ENCODE peak calls at places on chromosomes 1 and 21, in nine cellular contexts. A, H, L, Y, Z, W, X, I and G are unnamed samples. For H3K4me1, the result is how much of the 10 kb centered on the place peaks cover.

GRCh38 chr1:117173711-117174110 is 37.0 kb downstream of the VTCN1 start:
- DNase-seq in L (no peak), I (no peak), X (no peak), Z (no peak), Y (no peak), A (no peak), H (no peak), W (no peak), G (no peak)

GRCh38 chr1:60825593-60825992 is 256.8 kb upstream of the NFIA start:
- DNase-seq in A (no peak), H (no peak), Z (no peak), L (peak), W (no peak), I (no peak), X (no peak), Y (no peak), G (no peak)

GRCh38 chr21:42716074-42716473 is 62.7 kb downstream of the PDE9A start:
- DNase-seq in X (no peak), I (no peak), L (no peak), Z (no peak), A (no peak), W (no peak), H (no peak), Y (no peak), G (no peak)

GRCh38 chr1:82931051-82931450 is 1067.9 kb downstream of the TTLL7 start:
- DNase-seq in X (no peak), H (no peak), A (no peak), Z (no peak), Y (no peak), W (peak), L (no peak), I (no peak), G (no peak)

GRCh38 chr1:111448482-111448917 is 556 bp downstream of the WDR77 start:
- DNase-seq in W (no peak), X (no peak), Y (peak), Z (no peak), A (no peak), H (no peak), L (no peak), I (no peak), G (no peak)

GRCh38 chr1:220511785-220512184 is 16.2 kb upstream of the MARK1 start:
- DNase-seq in Z (no peak), X (no peak), I (no peak), L (no peak), Y (no peak), W (no peak), H (peak), A (no peak), G (peak)

GRCh38 chr1:206890125-206890637 is 7.1 kb upstream of the IL24 start:
- DNase-seq in H (no peak), Z (no peak), A (no peak), I (no peak), Y (no peak), L (no peak), W (peak), X (no peak), G (no peak)

GRCh38 chr1:236280438-236281285 is 1.1 kb downstream of the ERO1B start:
- DNase-seq in W (no peak), Z (no peak), I (peak), H (no peak), L (no peak), Y (no peak), A (peak), X (no peak), G (no peak)

GRCh38 chr1:2492091-2492490 is 16.0 kb downstream of the PLCH2 start:
- DNase-seq in Z (no peak), X (no peak), H (no peak), L (no peak), I (no peak), Y (no peak), A (no peak), W (no peak), G (no peak)

GRCh38 chr21:45872471-45872870 is 109.1 kb upstream of the COL6A1 start:
- DNase-seq in A (peak), L (peak), H (no peak), X (no peak), W (no peak), Z (no peak), Y (no peak), I (no peak), G (no peak)

GRCh38 chr1:1082239-1083180 is 8.4 kb upstream of the RNF223 start:
- DNase-seq in X (no peak), Y (peak), H (peak), A (peak), W (no peak), I (peak), L (peak), Z (no peak), G (peak)

GRCh38 chr1:11960710-11961109 is 19.5 kb upstream of the MFN2 start:
- DNase-seq in I (no peak), X (no peak), W (no peak), H (peak), Z (no peak), L (no peak), A (peak), Y (no peak), G (no peak)

GRCh38 chr1:147641695-147642592 is 28.4 kb downstream of the ACP6 start:
- DNase-seq in L (no peak), Y (peak), W (peak), H (no peak), A (peak), I (peak), X (no peak), Z (peak), G (no peak)

GRCh38 chr1:2908081-2908480 is 106.6 kb upstream of the TTC34 start:
- DNase-seq in H (no peak), A (no peak), X (no peak), Y (no peak), Z (no peak), L (no peak), I (no peak), W (no peak), G (no peak)

GRCh38 chr1:153360592-153360991 is 2.9 kb downstream of the S100A9 start:
- DNase-seq in I (no peak), W (no peak), H (no peak), Y (no peak), A (no peak), X (no peak), L (peak), Z (no peak), G (no peak)
- H3K4me1 ChIP-seq in I (under half), W (under half), H (under half), Y (under half), A (under half), X (under half), L (under half), Z (under half), G (under half)

DNA sequence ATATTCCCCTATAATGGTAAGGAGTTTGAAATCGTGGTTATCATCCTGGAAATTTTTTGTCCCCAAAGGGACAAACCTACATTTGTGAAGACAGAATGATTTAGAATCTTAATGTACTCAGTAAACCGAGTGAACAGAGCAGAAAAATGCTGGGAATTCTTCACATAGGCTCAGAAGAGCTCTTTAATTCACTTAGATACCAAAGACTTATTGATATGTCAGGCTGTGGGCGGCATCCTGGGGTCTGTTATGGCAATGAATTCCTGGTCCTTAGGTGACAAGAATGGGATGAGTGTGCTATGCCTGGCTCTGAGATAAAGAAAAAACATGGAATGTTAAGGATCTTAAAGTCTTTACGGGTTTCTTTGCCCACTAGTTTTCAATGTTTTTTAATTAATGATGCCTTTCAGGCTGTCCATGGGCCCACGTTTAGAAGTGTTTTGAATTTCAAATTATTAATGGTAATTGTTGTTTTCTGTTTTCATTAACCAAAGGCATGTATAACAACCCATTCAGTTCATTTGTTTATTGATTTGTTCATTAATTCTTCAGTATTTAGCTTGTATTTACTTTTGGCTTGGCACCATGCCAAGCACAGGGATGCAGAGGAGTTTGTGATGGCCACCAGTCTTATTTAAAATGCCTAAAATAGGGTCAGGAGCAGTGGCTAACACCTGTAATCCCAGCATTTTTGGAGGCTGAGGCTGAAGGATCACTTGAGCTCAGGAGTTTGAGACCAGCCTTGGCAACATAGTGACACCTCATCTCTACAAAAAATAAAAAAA is 75.1 kb downstream of the ROR1 start:
- DNase-seq in Z (no peak), I (no peak), X (no peak), L (no peak), A (no peak), H (no peak), Y (no peak), W (no peak), G (no peak)
- H3K4me1 ChIP-seq in Z (under half), I (under half), X (under half), L (under half), A (under half), H (under half), Y (under half), W (under half), G (under half)

DNA sequence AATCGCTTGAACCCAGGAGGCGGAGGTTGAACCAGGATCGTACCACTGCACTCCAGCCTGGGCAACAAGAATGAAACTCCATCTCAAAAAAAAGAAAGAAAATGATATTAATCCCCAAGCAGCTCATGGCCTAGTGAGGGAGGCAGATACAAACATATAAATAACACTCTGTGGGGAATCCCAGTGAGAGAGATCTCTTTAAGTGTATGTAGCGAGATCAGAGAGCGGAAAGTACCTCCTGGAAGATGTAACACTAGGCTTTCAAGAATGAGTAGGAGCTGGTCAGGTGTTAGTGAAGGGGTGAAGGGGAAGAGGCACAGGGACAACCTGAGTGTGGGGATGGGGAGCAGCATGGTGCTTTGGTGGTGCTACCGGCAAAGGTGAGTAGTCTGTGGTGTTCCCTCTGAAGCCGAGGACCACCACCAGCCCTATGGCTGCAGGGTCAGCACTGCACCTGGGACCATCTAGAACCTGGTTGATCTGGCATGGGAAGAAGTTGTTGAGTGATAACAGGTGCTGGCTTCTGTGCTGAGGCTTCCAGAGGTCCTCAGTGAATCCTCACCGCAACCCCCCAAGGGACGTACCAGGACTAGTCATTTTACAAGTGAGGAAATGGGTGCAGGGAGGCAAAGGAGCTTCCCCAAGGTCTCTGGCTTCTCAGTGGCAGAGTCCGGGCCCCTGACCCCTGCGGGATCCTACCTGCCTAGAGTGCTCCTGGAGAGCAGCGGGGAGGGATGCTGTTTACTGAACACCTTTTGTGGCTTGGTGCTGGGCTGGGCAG is 367.6 kb upstream of the VAMP3 start:
- DNase-seq in X (no peak), L (peak), A (no peak), Y (no peak), W (no peak), I (no peak), Z (no peak), H (no peak), G (no peak)
- H3K4me1 ChIP-seq in X (under half), L (under half), A (under half), Y (under half), W (under half), I (under half), Z (under half), H (under half), G (under half)

GRCh38 chr1:56490619-56491018 is 88.7 kb downstream of the PLPP3 start:
- DNase-seq in W (no peak), H (no peak), L (no peak), Z (no peak), I (no peak), A (no peak), X (no peak), Y (no peak), G (no peak)

GRCh38 chr1:56491441-56491840 is 87.9 kb downstream of the PLPP3 start:
- DNase-seq in A (no peak), W (peak), Z (no peak), I (no peak), L (no peak), H (no peak), Y (no peak), X (no peak), G (no peak)

GRCh38 chr1:56493826-56494225 is 85.5 kb downstream of the PLPP3 start:
- DNase-seq in A (no peak), X (no peak), I (no peak), L (no peak), H (no peak), Z (no peak), Y (no peak), W (no peak), G (no peak)

GRCh38 chr1:56494306-56494705 is 85.1 kb downstream of the PLPP3 start:
- DNase-seq in X (no peak), Z (no peak), W (no peak), I (no peak), A (no peak), Y (no peak), H (no peak), L (no peak), G (no peak)

GRCh38 chr1:56489695-56490094 is 89.7 kb downstream of the PLPP3 start:
- DNase-seq in X (no peak), A (no peak), W (no peak), L (no peak), Z (no peak), H (no peak), I (no peak), Y (no peak), G (no peak)
- H3K4me1 ChIP-seq in X (under half), A (under half), W (under half), L (under half), Z (under half), H (under half), I (under half), Y (under half), G (under half)

DNA sequence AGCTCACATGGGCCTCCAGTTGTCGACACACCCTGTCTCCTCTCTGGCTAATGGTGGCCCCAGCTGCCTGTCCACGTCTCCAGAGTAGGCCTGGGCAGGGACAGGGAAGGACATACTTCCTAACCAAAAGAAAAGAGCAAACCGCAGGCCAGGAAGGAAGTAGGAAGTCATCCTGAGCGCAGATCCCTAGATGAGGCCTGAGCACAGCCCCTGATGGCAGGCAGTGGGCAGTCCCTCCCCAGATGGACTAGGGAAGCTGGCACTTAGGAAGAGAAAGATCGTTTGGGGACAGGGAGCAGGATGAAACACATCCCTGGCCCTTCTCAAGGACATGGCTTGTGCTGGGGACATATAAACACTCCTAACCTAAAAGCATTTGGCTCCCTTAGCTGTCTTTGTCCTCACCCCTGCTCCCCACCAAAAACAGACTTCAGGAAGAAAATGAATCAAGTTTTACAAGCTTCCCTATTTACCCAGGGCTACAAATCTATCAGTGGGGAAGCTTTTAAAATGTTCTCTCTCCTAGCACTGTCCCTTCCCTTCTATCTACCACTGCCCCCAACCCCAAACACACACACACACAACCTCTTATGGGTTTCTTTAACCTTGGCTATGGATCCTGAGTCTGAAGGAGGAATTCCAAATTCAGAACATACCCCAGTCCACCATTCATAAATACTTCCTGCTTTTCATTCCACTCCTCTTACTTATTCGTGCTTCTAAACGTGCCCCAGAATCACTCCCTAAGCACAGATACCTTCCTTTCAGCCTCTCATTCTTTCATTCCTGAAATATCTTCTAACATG is 21.1 kb downstream of the SSBP3 start:
- DNase-seq in L (no peak), Y (peak), A (no peak), X (no peak), Z (no peak), W (peak), H (no peak), I (no peak), G (no peak)
- H3K4me1 ChIP-seq in L (half or more), Y (half or more), A (half or more), X (half or more), Z (under half), W (under half), H (under half), I (under half), G (half or more)

GRCh38 chr1:110341872-110342331 is 2.7 kb downstream of the RBM15 start:
- DNase-seq in X (no peak), A (no peak), W (no peak), I (no peak), L (no peak), H (no peak), Y (peak), Z (no peak), G (no peak)
- H3K4me1 ChIP-seq in X (half or more), A (under half), W (under half), I (half or more), L (half or more), H (half or more), Y (half or more), Z (under half), G (half or more)

DNA sequence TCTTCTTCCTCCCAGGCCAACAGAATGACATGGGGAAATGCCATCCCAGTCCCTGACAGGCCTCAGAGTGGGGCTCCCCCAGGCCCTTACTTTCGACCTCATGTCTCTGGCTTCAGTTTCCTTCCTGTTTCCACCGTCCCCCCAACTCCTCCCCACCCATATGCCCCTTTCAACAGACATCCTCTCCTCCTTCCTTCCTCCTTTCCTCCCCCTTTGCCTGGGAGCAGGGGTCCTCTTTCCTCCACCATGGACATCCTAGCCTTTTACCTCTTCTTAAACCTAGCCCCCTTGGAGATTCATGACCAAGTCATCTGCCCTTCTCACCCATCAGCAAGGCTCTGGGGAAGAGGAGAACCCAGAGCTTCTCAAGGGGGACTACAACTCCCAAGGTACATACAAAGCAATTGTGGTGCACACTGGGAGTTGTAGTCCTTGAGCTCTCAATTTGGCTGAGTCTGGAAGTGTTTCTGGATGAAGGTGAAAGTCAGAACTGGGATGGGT is 4.0 kb downstream of the ZBTB7B start:
- DNase-seq in Z (no peak), W (peak), H (no peak), X (no peak), Y (peak), A (no peak), I (no peak), L (peak), G (no peak)
- H3K4me1 ChIP-seq in Z (under half), W (under half), H (half or more), X (half or more), Y (half or more), A (half or more), I (half or more), L (half or more), G (half or more)